ENCODE peak calls at places on chromosomes 3 and 15, in eight cellular contexts. One of them, this sample, is unnamed.

GRCh38 chr3:157369712-157370447 is 66.8 kb upstream of the PTX3 start:
- DNase-seq in aorta: no peak
- DNase-seq in naive thymus-derived CD4-positive, alpha-beta T cell: no peak
- DNase-seq in CD8-positive, alpha-beta T cell: no peak
- DNase-seq in NCI-H2171 treated with DMSO at 0.1 percent for 48 hours: no peak
- DNase-seq in posterior vena cava: no peak
- DNase-seq in progenitor cell of endocrine pancreas: no peak
- DNase-seq in ovary: no peak
- DNase-seq in this sample: no peak

GRCh38 chr3:143139786-143140185 is 20.2 kb downstream of the CHST2 start:
- DNase-seq in aorta: peak
- DNase-seq in naive thymus-derived CD4-positive, alpha-beta T cell: no peak
- DNase-seq in CD8-positive, alpha-beta T cell: no peak
- DNase-seq in NCI-H2171 treated with DMSO at 0.1 percent for 48 hours: no peak
- DNase-seq in posterior vena cava: no peak
- DNase-seq in progenitor cell of endocrine pancreas: no peak
- DNase-seq in ovary: no peak
- DNase-seq in this sample: no peak

GRCh38 chr3:52367891-52368880 is 52.1 kb downstream of the DNAH1 start:
- DNase-seq in aorta: no peak
- DNase-seq in naive thymus-derived CD4-positive, alpha-beta T cell: no peak
- DNase-seq in CD8-positive, alpha-beta T cell: no peak
- DNase-seq in NCI-H2171 treated with DMSO at 0.1 percent for 48 hours: no peak
- DNase-seq in posterior vena cava: no peak
- DNase-seq in progenitor cell of endocrine pancreas: no peak
- DNase-seq in ovary: no peak
- DNase-seq in this sample: no peak

GRCh38 chr3:163218336-163218735 is 1721.7 kb downstream of the OTOL1 start:
- DNase-seq in aorta: no peak
- DNase-seq in naive thymus-derived CD4-positive, alpha-beta T cell: no peak
- DNase-seq in CD8-positive, alpha-beta T cell: no peak
- DNase-seq in NCI-H2171 treated with DMSO at 0.1 percent for 48 hours: no peak
- DNase-seq in posterior vena cava: peak
- DNase-seq in progenitor cell of endocrine pancreas: no peak
- DNase-seq in ovary: no peak
- DNase-seq in this sample: no peak

GRCh38 chr3:134294302-134294925 is 43.8 kb upstream of the RYK start:
- DNase-seq in aorta: no peak
- DNase-seq in naive thymus-derived CD4-positive, alpha-beta T cell: peak
- DNase-seq in CD8-positive, alpha-beta T cell: peak
- DNase-seq in NCI-H2171 treated with DMSO at 0.1 percent for 48 hours: no peak
- DNase-seq in posterior vena cava: no peak
- DNase-seq in progenitor cell of endocrine pancreas: no peak
- DNase-seq in ovary: no peak
- DNase-seq in this sample: no peak

GRCh38 chr15:98648654-98649537 is 557 bp downstream of the IGF1R start:
- DNase-seq in aorta: peak
- DNase-seq in naive thymus-derived CD4-positive, alpha-beta T cell: peak
- DNase-seq in CD8-positive, alpha-beta T cell: peak
- DNase-seq in NCI-H2171 treated with DMSO at 0.1 percent for 48 hours: peak
- DNase-seq in posterior vena cava: peak
- DNase-seq in progenitor cell of endocrine pancreas: peak
- DNase-seq in ovary: peak
- DNase-seq in this sample: no peak

GRCh38 chr3:64016941-64017620 is 6.2 kb downstream of the PSMD6 start:
- DNase-seq in aorta: no peak
- DNase-seq in naive thymus-derived CD4-positive, alpha-beta T cell: no peak
- DNase-seq in CD8-positive, alpha-beta T cell: no peak
- DNase-seq in NCI-H2171 treated with DMSO at 0.1 percent for 48 hours: no peak
- DNase-seq in posterior vena cava: no peak
- DNase-seq in progenitor cell of endocrine pancreas: no peak
- DNase-seq in ovary: no peak
- DNase-seq in this sample: no peak

GRCh38 chr3:157789162-157789561 is 285.9 kb upstream of the VEPH1 start:
- DNase-seq in aorta: no peak
- DNase-seq in naive thymus-derived CD4-positive, alpha-beta T cell: no peak
- DNase-seq in CD8-positive, alpha-beta T cell: no peak
- DNase-seq in NCI-H2171 treated with DMSO at 0.1 percent for 48 hours: no peak
- DNase-seq in posterior vena cava: no peak
- DNase-seq in progenitor cell of endocrine pancreas: no peak
- DNase-seq in ovary: no peak
- DNase-seq in this sample: no peak

GRCh38 chr15:61715082-61715481 is 345.2 kb downstream of the VPS13C start:
- DNase-seq in aorta: no peak
- DNase-seq in naive thymus-derived CD4-positive, alpha-beta T cell: no peak
- DNase-seq in CD8-positive, alpha-beta T cell: no peak
- DNase-seq in NCI-H2171 treated with DMSO at 0.1 percent for 48 hours: no peak
- DNase-seq in posterior vena cava: no peak
- DNase-seq in progenitor cell of endocrine pancreas: no peak
- DNase-seq in ovary: no peak
- DNase-seq in this sample: no peak

GRCh38 chr3:9501226-9501625 is 52.4 kb downstream of the LHFPL4 start:
- DNase-seq in aorta: no peak
- DNase-seq in naive thymus-derived CD4-positive, alpha-beta T cell: no peak
- DNase-seq in CD8-positive, alpha-beta T cell: no peak
- DNase-seq in NCI-H2171 treated with DMSO at 0.1 percent for 48 hours: no peak
- DNase-seq in posterior vena cava: no peak
- DNase-seq in progenitor cell of endocrine pancreas: no peak
- DNase-seq in ovary: no peak
- DNase-seq in this sample: no peak

GRCh38 chr3:134485075-134485536 is 679 bp downstream of the ANAPC13 start:
- DNase-seq in aorta: no peak
- DNase-seq in naive thymus-derived CD4-positive, alpha-beta T cell: no peak
- DNase-seq in CD8-positive, alpha-beta T cell: no peak
- DNase-seq in NCI-H2171 treated with DMSO at 0.1 percent for 48 hours: no peak
- DNase-seq in posterior vena cava: no peak
- DNase-seq in progenitor cell of endocrine pancreas: no peak
- DNase-seq in ovary: peak
- DNase-seq in this sample: no peak

GRCh38 chr3:53230789-53231188 is 25.0 kb downstream of the TKT start:
- DNase-seq in aorta: no peak
- DNase-seq in naive thymus-derived CD4-positive, alpha-beta T cell: no peak
- DNase-seq in CD8-positive, alpha-beta T cell: no peak
- DNase-seq in NCI-H2171 treated with DMSO at 0.1 percent for 48 hours: no peak
- DNase-seq in posterior vena cava: peak
- DNase-seq in progenitor cell of endocrine pancreas: no peak
- DNase-seq in ovary: no peak
- DNase-seq in this sample: peak